ENCODE peak calls at places on chromosomes 11 and 22, in eight cellular contexts. W is left lung; K is lower leg skin; H is AG04450; X is GF-D8; O is D341Med; S is HAP-1; Q is stimulated activated CD8-positive, alpha-beta memory T cell treated with anti-CD3 and anti-CD28 coated beads, Interleukin-15, amount 100 ng/mL, for 1 hour. Z is an unnamed sample.

GRCh38 chr11:2132874-2133480 is 6.2 kb downstream of the IGF2 start:
- DNase-seq in W (no peak), K (no peak), H (no peak), X (no peak), O (no peak), S (no peak), Q (no peak), Z (peak; percentile 40)

GRCh38 chr11:108654994-108655631 is 9.8 kb upstream of the DDX10 start:
- DNase-seq in W (no peak), K (no peak), H (no peak), X (peak; percentile 66), O (peak; percentile 60), S (peak; percentile 69), Q (no peak), Z (no peak)

GRCh38 chr11:57703341-57703740 is 8.7 kb downstream of the MED19 start:
- DNase-seq in W (no peak), K (no peak), H (no peak), X (no peak), O (no peak), S (no peak), Q (no peak), Z (no peak)

GRCh38 chr22:35568751-35569725 is 28.4 kb downstream of the RASD2 start:
- DNase-seq in W (no peak), K (no peak), H (no peak), X (no peak), O (no peak), S (no peak), Q (no peak), Z (no peak)

GRCh38 chr11:87295237-87295636 is 257.5 kb downstream of the TMEM135 start:
- DNase-seq in W (no peak), K (no peak), H (no peak), X (no peak), O (peak; percentile 41), S (peak; percentile 61), Q (no peak), Z (no peak)

GRCh38 chr22:23220485-23221350 is 40.4 kb downstream of the BCR start:
- DNase-seq in W (no peak), K (no peak), H (no peak), X (peak; percentile 79), O (no peak), S (no peak), Q (no peak), Z (no peak)

GRCh38 chr11:95661159-95661558 is 128.4 kb downstream of the FAM76B start:
- DNase-seq in W (no peak), K (no peak), H (no peak), X (no peak), O (no peak), S (no peak), Q (no peak), Z (no peak)

GRCh38 chr11:83480251-83480650 is 194.1 kb upstream of the CCDC90B start:
- DNase-seq in W (no peak), K (no peak), H (no peak), X (no peak), O (no peak), S (no peak), Q (no peak), Z (no peak)

GRCh38 chr11:120546312-120547205 is 35.0 kb downstream of the GRIK4 start:
- DNase-seq in W (peak; percentile 73), K (peak; percentile 91), H (peak; percentile 90), X (no peak), O (no peak), S (no peak), Q (no peak), Z (no peak)

GRCh38 chr11:19592842-19593241 is 119.8 kb upstream of the NAV2 start:
- DNase-seq in W (no peak), K (peak; percentile 13), H (no peak), X (no peak), O (no peak), S (no peak), Q (no peak), Z (no peak)

GRCh38 chr11:126175261-126175885 is 36.1 kb downstream of the RPUSD4 start:
- DNase-seq in W (no peak), K (peak; percentile 94), H (no peak), X (no peak), O (no peak), S (no peak), Q (no peak), Z (no peak)

GRCh38 chr11:9528141-9528511 is 45.3 kb upstream of the WEE1 start:
- DNase-seq in W (no peak), K (no peak), H (no peak), X (no peak), O (no peak), S (no peak), Q (no peak), Z (no peak)

GRCh38 chr11:7004482-7004881 is 15.7 kb downstream of the ZNF214 start:
- DNase-seq in W (no peak), K (no peak), H (no peak), X (no peak), O (no peak), S (no peak), Q (no peak), Z (no peak)

GRCh38 chr11:57663975-57664374 is 3.9 kb upstream of the ZDHHC5 start:
- DNase-seq in W (no peak), K (no peak), H (no peak), X (no peak), O (no peak), S (no peak), Q (no peak), Z (no peak)

GRCh38 chr11:94077568-94078293 is 50.9 kb upstream of the PANX1 start:
- DNase-seq in W (peak; percentile 43), K (no peak), H (no peak), X (no peak), O (no peak), S (no peak), Q (no peak), Z (no peak)

GRCh38 chr22:23893957-23894709 is at the start of gene MIF:
- DNase-seq in W (peak; percentile 96), K (peak; percentile 99), H (peak; percentile 72), X (peak; percentile 88), O (peak; percentile 98), S (peak; percentile 94), Q (peak; percentile 91), Z (peak; percentile 92)

GRCh38 chr22:35475545-35475944 is 65.1 kb upstream of the RASD2 start:
- DNase-seq in W (no peak), K (no peak), H (no peak), X (no peak), O (no peak), S (no peak), Q (no peak), Z (no peak)

GRCh38 chr11:18012906-18013781 is at the start of gene SERGEF:
- DNase-seq in W (peak; percentile 97), K (peak; percentile 98), H (peak; percentile 55), X (peak; percentile 59), O (peak; percentile 97), S (peak; percentile 95), Q (peak; percentile 78), Z (peak; percentile 85)

Z was measured in CD14-positive monocyte.